ENCODE peak calls at places on chromosomes 16 and 17, in ten cellular contexts. N, D, Q, W, B, G, Z, T, O and E are unnamed samples.

GRCh38 chr16:90046971-90047713 is 27.9 kb upstream of the DBNDD1 start:
- DNase-seq in N (no peak), D (peak), Q (peak), W (peak), B (peak), G (peak), Z (peak), T (no peak), O (peak), E (peak)

GRCh38 chr17:41082565-41083136 is 1.3 kb upstream of the KRTAP4-7 start:
- DNase-seq in N (no peak), D (no peak), Q (no peak), W (no peak), B (no peak), G (no peak), Z (no peak), T (no peak), O (peak), E (peak)

GRCh38 chr17:3385869-3386816 is at the start of gene OR3A2:
- DNase-seq in N (no peak), D (no peak), Q (no peak), W (peak), B (no peak), G (no peak), Z (no peak), T (no peak), O (no peak), E (no peak)

GRCh38 chr17:31560836-31561235 is 169.4 kb downstream of the RAB11FIP4 start:
- DNase-seq in N (no peak), D (peak), Q (peak), W (no peak), B (no peak), G (no peak), Z (no peak), T (no peak), O (no peak), E (peak)

GRCh38 chr16:87620201-87620495 is 17.8 kb downstream of the JPH3 start:
- DNase-seq in N (no peak), D (no peak), Q (no peak), W (peak), B (no peak), G (no peak), Z (no peak), T (no peak), O (no peak), E (no peak)

GRCh38 chr17:16623282-16623681 is 30.4 kb downstream of the ZNF624 start:
- DNase-seq in N (no peak), D (no peak), Q (no peak), W (no peak), B (no peak), G (no peak), Z (no peak), T (no peak), O (no peak), E (no peak)

GRCh38 chr17:20721151-20721550 is 141.6 kb downstream of the CDRT15L2 start:
- DNase-seq in N (no peak), D (no peak), Q (peak), W (no peak), B (peak), G (no peak), Z (no peak), T (peak), O (no peak), E (peak)

GRCh38 chr17:60127068-60128064 is 22.4 kb upstream of the CA4 start:
- DNase-seq in N (no peak), D (no peak), Q (no peak), W (no peak), B (no peak), G (no peak), Z (no peak), T (no peak), O (no peak), E (no peak)

GRCh38 chr17:62809656-62810055 is 1.5 kb upstream of the MARCHF10 start:
- DNase-seq in N (no peak), D (no peak), Q (peak), W (no peak), B (no peak), G (no peak), Z (no peak), T (no peak), O (no peak), E (peak)

GRCh38 chr17:67066717-67067116 is 22.4 kb downstream of the CACNG1 start:
- DNase-seq in N (no peak), D (no peak), Q (no peak), W (no peak), B (peak), G (no peak), Z (no peak), T (no peak), O (no peak), E (no peak)

GRCh38 chr17:75845058-75845711 is 981 bp upstream of the UNC13D start:
- DNase-seq in N (no peak), D (peak), Q (peak), W (peak), B (peak), G (peak), Z (peak), T (peak), O (peak), E (peak)

GRCh38 chr16:87550510-87550961 is 51.8 kb upstream of the JPH3 start:
- DNase-seq in N (peak), D (peak), Q (no peak), W (peak), B (peak), G (no peak), Z (peak), T (no peak), O (no peak), E (peak)

GRCh38 chr17:50931003-50931878 is 65.1 kb upstream of the TOB1 start:
- DNase-seq in N (peak), D (peak), Q (peak), W (peak), B (peak), G (peak), Z (peak), T (peak), O (peak), E (peak)